ENCODE peak calls at places on chromosomes 12 and 14, in eight cellular contexts. Q is T47D; L is NCI-H2029; C is AG08395; E is Caki2; O is AG09319; I is CD8-positive, alpha-beta memory T cell; T is left cardiac atrium. U is an unnamed sample.

GRCh38 chr14:24775919-24776318 is 141.9 kb upstream of the GZMB start:
- DNase-seq in Q (peak; percentile 1), L (no peak), O (no peak), E (no peak), T (no peak), I (no peak), C (no peak), U (no peak)

GRCh38 chr12:22615963-22616501 is 8.9 kb upstream of the ETNK1 start:
- DNase-seq in I (no peak), E (no peak), Q (no peak), L (no peak), T (no peak), C (no peak), O (no peak), U (no peak)

GRCh38 chr12:114405449-114406271 is at the start of gene TBX5:
- DNase-seq in C (no peak), I (no peak), E (no peak), O (no peak), L (no peak), Q (no peak), T (no peak), U (no peak)

GRCh38 chr12:87469295-87469694 is 559.9 kb downstream of the C12orf50 start:
- DNase-seq in L (no peak), E (no peak), T (no peak), C (no peak), O (no peak), Q (no peak), I (no peak), U (no peak)

GRCh38 chr12:65355461-65355860 is 77.0 kb downstream of the MSRB3 start:
- DNase-seq in E (no peak), Q (no peak), C (no peak), L (no peak), O (no peak), T (no peak), I (no peak), U (no peak)

GRCh38 chr14:23863836-23864235 is 89.7 kb upstream of the DHRS4 start:
- DNase-seq in E (no peak), L (no peak), T (no peak), I (no peak), Q (no peak), C (no peak), O (no peak), U (no peak)

GRCh38 chr14:64400829-64401459 is 12.8 kb downstream of the MTHFD1 start:
- DNase-seq in O (no peak), C (no peak), E (no peak), L (no peak), T (no peak), I (no peak), Q (no peak), U (no peak)

GRCh38 chr12:25083211-25083610 is 111.7 kb downstream of the DNAI7 start:
- DNase-seq in O (no peak), L (no peak), E (no peak), T (no peak), I (no peak), C (no peak), Q (no peak), U (no peak)

GRCh38 chr14:31208546-31209424 is 1.2 kb upstream of the HECTD1 start:
- DNase-seq in E (no peak), I (peak; percentile 7), O (no peak), Q (no peak), T (no peak), L (no peak), C (no peak), U (no peak)

GRCh38 chr14:21454843-21455550 is 926 bp downstream of the CHD8 start:
- DNase-seq in E (peak; percentile 11), I (no peak), O (no peak), L (no peak), Q (no peak), C (peak; percentile 9), T (no peak), U (no peak)

GRCh38 chr12:115419145-115419646 is 735.2 kb upstream of the TBX3 start:
- DNase-seq in T (no peak), E (no peak), C (no peak), O (no peak), L (no peak), I (no peak), Q (no peak), U (no peak)

GRCh38 chr14:68285421-68286179 is 466.0 kb downstream of the RAD51B start:
- DNase-seq in T (no peak), I (peak; percentile 21), O (no peak), C (peak; percentile 20), E (no peak), Q (no peak), L (no peak), U (peak; percentile 39)